ENCODE peak calls at places on chromosomes 4 and X, in ten cellular contexts. P is fibroblast of villous mesenchyme; O is NAMALWA; K is fibroblast of pulmonary artery; T is HT1080; Z is KBM-7; F is G401; N is T follicular helper cell; Y is stimulated activated CD4-positive, alpha-beta T cell treated with anti-CD3 and anti-CD28 coated beads, Interleukin-2, amount 100 ng/mL, for 48 hours; B is cardiac muscle cell. E is an unnamed sample.

GRCh38 chr4:131584587-131584986 is 1564.5 kb upstream of the PCDH10 start:
- DNase-seq in N (no peak), O (no peak), P (no peak), B (no peak), K (no peak), T (peak), Y (no peak), F (no peak), Z (no peak), E (no peak)

GRCh38 chrX:8783100-8784098 is 17.8 kb downstream of the FAM9A start:
- DNase-seq in Z (peak), O (peak), N (peak), P (no peak), T (no peak), K (peak), B (no peak), F (peak), Y (peak), E (peak)

GRCh38 chr4:1907848-1908525 is 36.8 kb downstream of the NSD2 start:
- DNase-seq in O (no peak), Y (no peak), P (no peak), K (no peak), Z (no peak), B (no peak), F (no peak), T (no peak), N (no peak), E (no peak)

GRCh38 chr4:8648296-8648695 is 55.7 kb downstream of the CPZ start:
- DNase-seq in F (no peak), Z (no peak), B (no peak), N (no peak), O (no peak), K (no peak), P (no peak), Y (no peak), T (no peak), E (no peak)

GRCh38 chrX:24231169-24231568 is 81.6 kb downstream of the ZFX start:
- DNase-seq in Y (no peak), K (peak), Z (peak), O (no peak), P (peak), N (no peak), T (peak), F (no peak), B (no peak), E (no peak)

GRCh38 chrX:69280956-69281355 is 115.7 kb upstream of the PJA1 start:
- DNase-seq in F (no peak), N (no peak), Z (no peak), P (peak), T (no peak), B (no peak), Y (no peak), O (no peak), K (no peak), E (no peak)

GRCh38 chr4:174580597-174580996 is 58.3 kb upstream of the HPGD start:
- DNase-seq in P (peak), F (no peak), N (no peak), B (no peak), Z (no peak), T (no peak), K (no peak), O (no peak), Y (no peak), E (no peak)

GRCh38 chrX:10945463-10945862 is 165.7 kb upstream of the HCCS start:
- DNase-seq in T (no peak), Y (no peak), N (no peak), P (no peak), K (no peak), F (no peak), Z (no peak), O (no peak), B (no peak), E (no peak)

GRCh38 chr4:45453258-45453841 is 670.5 kb downstream of the GABRG1 start:
- DNase-seq in K (peak), F (peak), B (peak), Y (no peak), N (no peak), T (peak), Z (peak), O (peak), P (peak), E (no peak)

GRCh38 chrX:104351173-104351769 is 96.5 kb upstream of the ESX1 start:
- DNase-seq in F (no peak), T (peak), K (peak), Z (no peak), Y (no peak), B (no peak), N (no peak), P (peak), O (no peak), E (no peak)

GRCh38 chr4:36128689-36129088 is 115.6 kb downstream of the ARAP2 start:
- DNase-seq in O (peak), N (no peak), F (no peak), B (no peak), K (peak), Y (no peak), P (peak), Z (no peak), T (no peak), E (no peak)

GRCh38 chr4:159296061-159296460 is 193.2 kb downstream of the RAPGEF2 start:
- DNase-seq in N (no peak), K (no peak), O (no peak), T (peak), F (no peak), B (no peak), Y (no peak), P (peak), Z (no peak), E (no peak)

GRCh38 chrX:151397741-151398070 is 700 bp downstream of the VMA21 start:
- DNase-seq in Y (no peak), Z (no peak), T (peak), N (no peak), B (no peak), F (peak), O (peak), P (no peak), K (peak), E (no peak)

GRCh38 chr4:74873545-74874295 is 59.2 kb upstream of the PARM1 start:
- DNase-seq in F (no peak), N (no peak), B (no peak), T (no peak), Z (no peak), K (peak), O (peak), Y (no peak), P (no peak), E (no peak)

GRCh38 chrX:120660638-120661037 is 30.8 kb upstream of the C1GALT1C1 start:
- DNase-seq in Y (no peak), P (no peak), K (no peak), O (no peak), F (no peak), N (no peak), Z (no peak), T (no peak), B (no peak), E (no peak)

GRCh38 chr4:152815078-152815477 is 35.3 kb downstream of the ARFIP1 start:
- DNase-seq in Y (no peak), N (no peak), P (peak), F (no peak), O (no peak), B (no peak), T (no peak), Z (no peak), K (peak), E (no peak)

GRCh38 chrX:138986866-138987265 is 275.3 kb upstream of the FGF13 start:
- DNase-seq in T (peak), B (no peak), Z (no peak), P (no peak), O (no peak), Y (no peak), F (no peak), N (no peak), K (no peak), E (no peak)

GRCh38 chr4:27010334-27010940 is 149.8 kb downstream of the STIM2 start:
- DNase-seq in Y (peak), P (peak), O (peak), B (peak), T (peak), N (peak), F (peak), K (peak), Z (peak), E (peak)

GRCh38 chr4:154010377-154010776 is 221.5 kb upstream of the SFRP2 start:
- DNase-seq in Z (no peak), B (no peak), P (peak), Y (no peak), K (no peak), N (no peak), O (no peak), F (no peak), T (no peak), E (no peak)

GRCh38 chr4:98514930-98515809 is 143.2 kb downstream of the TSPAN5 start:
- DNase-seq in N (no peak), K (peak), O (no peak), P (peak), Z (peak), F (peak), Y (no peak), B (no peak), T (peak), E (no peak)

GRCh38 chr4:185039508-185040273 is 21.4 kb downstream of the HELT start:
- DNase-seq in B (peak), Z (peak), N (peak), T (peak), Y (peak), O (peak), K (peak), P (peak), F (peak), E (peak)

GRCh38 chr4:64584981-64585557 is 175.8 kb upstream of the TECRL start:
- DNase-seq in B (peak), P (peak), Z (peak), Y (no peak), K (peak), N (no peak), F (peak), T (peak), O (peak), E (no peak)

GRCh38 chrX:136880003-136880451 is 498 bp downstream of the RBMX start:
- DNase-seq in K (peak), P (peak), B (peak), N (peak), Z (no peak), F (peak), Y (peak), O (peak), T (peak), E (peak)

GRCh38 chr4:67911128-67911527 is 27.3 kb upstream of the TMPRSS11D start:
- DNase-seq in P (no peak), T (no peak), F (no peak), K (no peak), B (no peak), Y (no peak), Z (no peak), N (no peak), O (no peak), E (no peak)

GRCh38 chrX:131746491-131746968 is 202.7 kb downstream of the OR13H1 start:
- DNase-seq in Z (no peak), Y (peak), T (no peak), P (peak), K (no peak), F (peak), O (peak), B (no peak), N (peak), E (no peak)

GRCh38 chrX:143429021-143429570 is 88.2 kb downstream of the SPANXN3 start:
- DNase-seq in N (no peak), P (peak), B (no peak), Y (no peak), F (no peak), T (peak), K (peak), O (no peak), Z (no peak), E (no peak)

GRCh38 chrX:130330706-130331105 is 9.0 kb upstream of the SLC25A14 start:
- DNase-seq in O (peak), F (peak), Y (peak), K (peak), B (peak), P (peak), T (peak), Z (peak), N (peak), E (peak)

GRCh38 chr4:150209140-150209829 is 131.0 kb downstream of the DCLK2 start:
- DNase-seq in K (peak), Y (no peak), B (peak), P (peak), T (peak), F (no peak), O (peak), Z (peak), N (no peak), E (peak)

GRCh38 chr4:127889903-127890302 is 9.2 kb downstream of the PLK4 start:
- DNase-seq in N (no peak), F (no peak), O (no peak), Z (no peak), T (no peak), Y (no peak), P (no peak), B (no peak), K (peak), E (no peak)

GRCh38 chr4:10619220-10619619 is 65.3 kb downstream of the CLNK start:
- DNase-seq in B (no peak), Y (no peak), N (no peak), K (peak), P (no peak), T (peak), Z (no peak), F (peak), O (no peak), E (no peak)

GRCh38 chr4:66475596-66475995 is 805.3 kb upstream of the EPHA5 start:
- DNase-seq in F (no peak), K (peak), P (no peak), Z (peak), Y (no peak), N (no peak), O (peak), T (peak), B (no peak), E (no peak)

GRCh38 chrX:122625239-122625638 is 558.8 kb upstream of the GRIA3 start:
- DNase-seq in N (no peak), T (no peak), O (no peak), Y (no peak), F (no peak), P (no peak), K (no peak), B (no peak), Z (no peak), E (no peak)

GRCh38 chr4:33831667-33832066 is 2412.6 kb downstream of the ARAP2 start:
- DNase-seq in Z (no peak), K (peak), F (no peak), P (peak), N (no peak), B (no peak), O (no peak), Y (no peak), T (peak), E (no peak)

GRCh38 chr4:88737304-88738015 is 39.8 kb upstream of the NAP1L5 start:
- DNase-seq in O (no peak), P (peak), N (no peak), T (no peak), K (no peak), B (no peak), Y (peak), F (peak), Z (peak), E (no peak)

GRCh38 chr4:20456416-20456815 is 204.7 kb downstream of the SLIT2 start:
- DNase-seq in Z (no peak), O (no peak), F (no peak), N (no peak), Y (no peak), P (no peak), T (peak), B (no peak), K (no peak), E (no peak)